ENCODE peak calls at places on chromosomes 12 and 14, in seven cellular contexts. One of them, this sample, is unnamed.

GRCh38 chr12:115916910-115917668 is 360.4 kb downstream of the MED13L start:
- DNase-seq in gastrocnemius medialis: peak
- DNase-seq in dorsolateral prefrontal cortex: peak
- DNase-seq in H1: peak
- DNase-seq in left ventricle myocardium inferior: peak
- DNase-seq in CD8-positive, alpha-beta T cell: peak
- DNase-seq in GM23338: peak
- DNase-seq in this sample: peak

GRCh38 chr12:115998119-115998633 is 279.3 kb downstream of the MED13L start:
- DNase-seq in left ventricle myocardium inferior: no peak
- DNase-seq in GM23338: peak
- DNase-seq in dorsolateral prefrontal cortex: no peak
- DNase-seq in gastrocnemius medialis: no peak
- DNase-seq in H1: peak
- DNase-seq in CD8-positive, alpha-beta T cell: no peak
- DNase-seq in this sample: no peak

GRCh38 chr12:131454418-131455217 is 256.3 kb upstream of the SFSWAP start:
- DNase-seq in left ventricle myocardium inferior: no peak
- DNase-seq in GM23338: peak
- DNase-seq in H1: peak
- DNase-seq in dorsolateral prefrontal cortex: no peak
- DNase-seq in gastrocnemius medialis: no peak
- DNase-seq in CD8-positive, alpha-beta T cell: no peak
- DNase-seq in this sample: peak

GRCh38 chr12:109020750-109021380 is at the start of gene SVOP:
- DNase-seq in dorsolateral prefrontal cortex: peak
- DNase-seq in left ventricle myocardium inferior: peak
- DNase-seq in CD8-positive, alpha-beta T cell: peak
- DNase-seq in gastrocnemius medialis: peak
- DNase-seq in H1: peak
- DNase-seq in GM23338: peak
- DNase-seq in this sample: peak

GRCh38 chr12:4584281-4584680 is 22.3 kb downstream of the DYRK4 start:
- DNase-seq in GM23338: peak
- DNase-seq in CD8-positive, alpha-beta T cell: no peak
- DNase-seq in H1: no peak
- DNase-seq in left ventricle myocardium inferior: no peak
- DNase-seq in dorsolateral prefrontal cortex: no peak
- DNase-seq in gastrocnemius medialis: no peak
- DNase-seq in this sample: peak

GRCh38 chr12:72017054-72017651 is 78.5 kb downstream of the TPH2 start:
- DNase-seq in gastrocnemius medialis: peak
- DNase-seq in GM23338: peak
- DNase-seq in left ventricle myocardium inferior: peak
- DNase-seq in H1: peak
- DNase-seq in dorsolateral prefrontal cortex: peak
- DNase-seq in CD8-positive, alpha-beta T cell: peak
- DNase-seq in this sample: peak

GRCh38 chr14:98131406-98131805 is 1140.6 kb downstream of the BCL11B start:
- DNase-seq in CD8-positive, alpha-beta T cell: no peak
- DNase-seq in GM23338: no peak
- DNase-seq in gastrocnemius medialis: no peak
- DNase-seq in dorsolateral prefrontal cortex: no peak
- DNase-seq in H1: no peak
- DNase-seq in left ventricle myocardium inferior: no peak
- DNase-seq in this sample: no peak

GRCh38 chr12:81412940-81413339 is 335.1 kb downstream of the ACSS3 start:
- DNase-seq in CD8-positive, alpha-beta T cell: no peak
- DNase-seq in left ventricle myocardium inferior: no peak
- DNase-seq in gastrocnemius medialis: no peak
- DNase-seq in GM23338: no peak
- DNase-seq in H1: no peak
- DNase-seq in dorsolateral prefrontal cortex: no peak
- DNase-seq in this sample: no peak

GRCh38 chr12:13452955-13453570 is 256.5 kb downstream of the EMP1 start:
- DNase-seq in dorsolateral prefrontal cortex: no peak
- DNase-seq in left ventricle myocardium inferior: no peak
- DNase-seq in GM23338: no peak
- DNase-seq in CD8-positive, alpha-beta T cell: no peak
- DNase-seq in H1: no peak
- DNase-seq in gastrocnemius medialis: no peak
- DNase-seq in this sample: no peak

GRCh38 chr12:57697076-57697475 is 3.1 kb downstream of the OS9 start:
- DNase-seq in gastrocnemius medialis: no peak
- DNase-seq in left ventricle myocardium inferior: no peak
- DNase-seq in H1: no peak
- DNase-seq in CD8-positive, alpha-beta T cell: no peak
- DNase-seq in dorsolateral prefrontal cortex: no peak
- DNase-seq in GM23338: no peak
- DNase-seq in this sample: no peak

DNA sequence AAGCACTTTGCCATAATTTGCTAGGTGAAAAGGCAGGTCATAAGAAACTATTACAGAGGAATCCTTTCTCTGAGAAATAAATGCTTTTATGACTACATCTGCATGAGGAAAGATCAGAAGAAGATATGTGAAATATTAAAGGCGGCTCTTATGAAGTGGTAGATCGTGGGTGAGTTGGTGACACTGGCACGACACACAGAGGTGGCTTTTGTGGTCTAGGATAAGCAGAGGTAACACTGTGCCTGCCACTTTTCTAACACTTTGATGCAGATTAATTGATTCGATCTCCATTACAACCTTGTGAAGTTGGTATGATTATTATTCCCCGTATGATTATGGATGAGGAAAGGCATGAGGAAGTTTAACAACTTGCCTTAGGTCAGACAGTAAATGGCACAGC is 60.0 kb upstream of the ELK3 start:
- DNase-seq in CD8-positive, alpha-beta T cell: no peak
- DNase-seq in H1: no peak
- DNase-seq in GM23338: no peak
- DNase-seq in gastrocnemius medialis: no peak
- DNase-seq in left ventricle myocardium inferior: no peak
- DNase-seq in dorsolateral prefrontal cortex: no peak
- DNase-seq in this sample: no peak
- H3K4me3 ChIP-seq in CD8-positive, alpha-beta T cell: no peak
- H3K4me3 ChIP-seq in H1: no peak
- H3K4me3 ChIP-seq in GM23338: no peak
- H3K4me3 ChIP-seq in gastrocnemius medialis: no peak
- H3K4me3 ChIP-seq in left ventricle myocardium inferior: no peak
- H3K4me3 ChIP-seq in dorsolateral prefrontal cortex: no peak
- H3K4me3 ChIP-seq in this sample: no peak

DNA sequence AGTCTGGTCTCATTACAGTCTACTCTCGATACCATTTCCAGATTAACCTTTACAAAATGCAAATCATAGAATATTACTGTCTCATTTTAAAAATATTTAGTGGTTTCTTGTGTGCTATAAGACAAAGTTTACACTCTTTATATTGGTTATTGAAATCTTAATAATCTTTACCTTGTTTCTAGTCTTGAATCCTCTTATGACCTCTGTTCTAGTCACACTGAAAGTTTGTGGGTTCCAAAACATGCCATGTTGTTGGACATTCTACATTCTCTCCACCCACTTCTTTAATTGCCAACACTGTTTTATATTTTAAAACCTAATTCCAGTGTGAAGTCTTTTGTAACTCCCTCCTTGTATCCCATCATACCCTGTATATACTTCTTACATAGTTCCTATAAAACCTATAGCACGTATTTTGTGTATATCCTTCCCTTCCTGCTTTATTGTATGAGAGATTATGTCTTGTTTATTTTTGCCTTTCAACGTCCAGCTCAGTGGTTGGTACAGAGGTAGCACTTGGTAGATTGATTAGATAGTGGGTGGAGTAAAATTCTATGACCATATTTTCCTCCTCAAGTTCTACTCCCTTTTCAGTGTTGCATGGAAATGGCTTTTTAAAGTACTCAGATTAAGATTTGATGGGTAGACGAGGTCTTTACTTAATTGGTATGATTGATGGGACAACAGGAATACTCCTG is 347.6 kb downstream of the RAD51B start:
- DNase-seq in CD8-positive, alpha-beta T cell: no peak
- DNase-seq in GM23338: no peak
- DNase-seq in dorsolateral prefrontal cortex: no peak
- DNase-seq in H1: no peak
- DNase-seq in left ventricle myocardium inferior: no peak
- DNase-seq in gastrocnemius medialis: no peak
- DNase-seq in this sample: no peak
- H3K27ac ChIP-seq in CD8-positive, alpha-beta T cell: no peak
- H3K27ac ChIP-seq in GM23338: no peak
- H3K27ac ChIP-seq in dorsolateral prefrontal cortex: no peak
- H3K27ac ChIP-seq in H1: no peak
- H3K27ac ChIP-seq in left ventricle myocardium inferior: no peak
- H3K27ac ChIP-seq in gastrocnemius medialis: no peak
- H3K27ac ChIP-seq in this sample: no peak

GRCh38 chr12:55828357-55828756 is 1.0 kb downstream of the DNAJC14 start:
- DNase-seq in H1: no peak
- DNase-seq in dorsolateral prefrontal cortex: no peak
- DNase-seq in left ventricle myocardium inferior: no peak
- DNase-seq in GM23338: no peak
- DNase-seq in gastrocnemius medialis: no peak
- DNase-seq in CD8-positive, alpha-beta T cell: no peak
- DNase-seq in this sample: no peak
- H3K4me3 ChIP-seq in H1: peak
- H3K4me3 ChIP-seq in dorsolateral prefrontal cortex: peak
- H3K4me3 ChIP-seq in left ventricle myocardium inferior: peak
- H3K4me3 ChIP-seq in GM23338: peak
- H3K4me3 ChIP-seq in gastrocnemius medialis: peak
- H3K4me3 ChIP-seq in CD8-positive, alpha-beta T cell: no peak
- H3K4me3 ChIP-seq in this sample: no peak

DNA sequence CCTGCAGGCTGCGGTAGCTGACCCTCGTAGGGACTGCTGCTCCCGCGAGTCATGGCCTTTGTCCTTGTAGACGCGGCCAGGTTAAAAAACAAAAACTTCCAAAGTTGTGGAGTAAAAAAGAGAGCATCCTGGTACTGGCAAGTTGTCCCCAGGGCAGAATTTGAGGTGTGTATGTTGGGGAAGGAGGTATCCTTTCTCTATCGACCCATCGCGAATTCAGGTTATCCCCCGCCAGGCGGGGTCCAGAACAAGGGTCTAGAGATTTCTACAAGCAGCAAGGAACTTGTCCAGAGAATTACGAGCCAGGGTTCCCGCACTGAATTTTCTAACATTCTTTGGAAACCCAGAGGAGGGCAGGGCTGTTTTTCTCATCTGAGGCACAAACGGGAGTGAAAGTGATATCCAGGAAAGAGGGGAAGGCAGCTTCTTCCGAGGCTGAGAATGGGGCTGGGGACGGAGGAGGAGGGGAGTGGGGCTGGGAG is 16.3 kb downstream of the TBX3 start:
- DNase-seq in gastrocnemius medialis: no peak
- DNase-seq in GM23338: no peak
- DNase-seq in H1: no peak
- DNase-seq in CD8-positive, alpha-beta T cell: no peak
- DNase-seq in left ventricle myocardium inferior: no peak
- DNase-seq in dorsolateral prefrontal cortex: no peak
- DNase-seq in this sample: no peak
- H3K27ac ChIP-seq in gastrocnemius medialis: no peak
- H3K27ac ChIP-seq in GM23338: no peak
- H3K27ac ChIP-seq in H1: no peak
- H3K27ac ChIP-seq in CD8-positive, alpha-beta T cell: no peak
- H3K27ac ChIP-seq in left ventricle myocardium inferior: no peak
- H3K27ac ChIP-seq in dorsolateral prefrontal cortex: no peak
- H3K27ac ChIP-seq in this sample: no peak

DNA sequence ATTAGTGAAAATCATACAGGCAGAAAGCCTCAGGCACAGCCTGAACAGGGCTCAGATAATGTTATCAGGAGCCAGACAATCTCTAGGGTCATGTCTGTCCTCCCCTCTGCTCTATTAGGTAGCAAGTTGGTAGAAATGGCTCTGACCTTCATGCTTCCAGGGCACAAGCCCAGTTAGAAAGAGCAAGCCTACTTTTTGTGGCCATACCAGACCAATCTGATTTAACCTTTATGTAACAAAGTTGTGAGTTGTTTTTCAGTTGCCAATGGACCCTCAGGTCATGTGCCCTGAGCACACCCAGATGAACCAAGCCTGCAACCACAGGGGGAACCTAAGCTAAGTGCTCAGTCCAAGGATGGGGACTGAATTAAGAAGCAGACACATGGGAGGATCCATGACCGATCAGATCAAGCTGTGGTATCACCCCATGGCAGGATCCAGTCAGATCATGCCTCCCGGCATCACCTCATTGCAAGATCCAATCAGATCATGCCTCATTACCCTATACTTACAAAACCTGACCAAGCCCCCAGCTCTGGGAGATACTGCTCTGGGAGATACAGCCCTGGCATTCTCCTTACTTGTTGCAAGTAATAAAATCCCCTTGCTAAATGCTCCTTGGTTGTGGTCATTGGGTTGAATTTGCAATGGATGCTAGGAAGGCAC is 18.8 kb upstream of the HIGD1C start:
- DNase-seq in dorsolateral prefrontal cortex: no peak
- DNase-seq in H1: no peak
- DNase-seq in left ventricle myocardium inferior: no peak
- DNase-seq in gastrocnemius medialis: no peak
- DNase-seq in CD8-positive, alpha-beta T cell: no peak
- DNase-seq in GM23338: no peak
- DNase-seq in this sample: no peak
- H3K4me3 ChIP-seq in dorsolateral prefrontal cortex: no peak
- H3K4me3 ChIP-seq in H1: no peak
- H3K4me3 ChIP-seq in left ventricle myocardium inferior: no peak
- H3K4me3 ChIP-seq in gastrocnemius medialis: no peak
- H3K4me3 ChIP-seq in CD8-positive, alpha-beta T cell: no peak
- H3K4me3 ChIP-seq in GM23338: no peak
- H3K4me3 ChIP-seq in this sample: no peak

GRCh38 chr12:14952295-14952995 is 9.0 kb downstream of the ARHGDIB start:
- DNase-seq in H1: no peak
- DNase-seq in GM23338: no peak
- DNase-seq in dorsolateral prefrontal cortex: no peak
- DNase-seq in gastrocnemius medialis: no peak
- DNase-seq in left ventricle myocardium inferior: no peak
- DNase-seq in CD8-positive, alpha-beta T cell: peak
- DNase-seq in this sample: no peak
- H3K27ac ChIP-seq in H1: no peak
- H3K27ac ChIP-seq in GM23338: no peak
- H3K27ac ChIP-seq in dorsolateral prefrontal cortex: no peak
- H3K27ac ChIP-seq in gastrocnemius medialis: peak
- H3K27ac ChIP-seq in left ventricle myocardium inferior: peak
- H3K27ac ChIP-seq in CD8-positive, alpha-beta T cell: peak
- H3K27ac ChIP-seq in this sample: peak

DNA sequence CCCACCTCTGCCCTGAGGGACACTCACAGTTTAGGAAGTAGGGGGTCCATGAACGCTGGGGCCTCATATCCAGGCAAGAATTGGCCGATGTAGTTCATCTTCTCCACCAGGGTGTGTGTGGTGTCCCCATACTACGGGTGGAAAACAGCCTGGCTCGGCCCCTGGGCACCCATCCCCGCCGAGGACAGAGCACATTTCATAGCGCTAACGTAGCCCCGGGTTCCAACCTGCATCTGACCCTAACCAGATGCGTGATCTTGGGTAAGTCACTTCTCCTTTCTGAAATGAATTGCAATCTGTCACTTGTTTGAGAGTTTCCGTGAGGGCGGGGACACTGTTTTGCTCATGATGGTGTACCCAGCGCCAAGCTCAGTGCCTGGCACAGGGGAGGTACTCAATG is 9.0 kb downstream of the HPD start:
- DNase-seq in dorsolateral prefrontal cortex: no peak
- DNase-seq in GM23338: peak
- DNase-seq in H1: no peak
- DNase-seq in gastrocnemius medialis: no peak
- DNase-seq in left ventricle myocardium inferior: no peak
- DNase-seq in CD8-positive, alpha-beta T cell: no peak
- DNase-seq in this sample: no peak
- H3K4me3 ChIP-seq in dorsolateral prefrontal cortex: no peak
- H3K4me3 ChIP-seq in GM23338: no peak
- H3K4me3 ChIP-seq in H1: no peak
- H3K4me3 ChIP-seq in gastrocnemius medialis: no peak
- H3K4me3 ChIP-seq in left ventricle myocardium inferior: no peak
- H3K4me3 ChIP-seq in CD8-positive, alpha-beta T cell: no peak
- H3K4me3 ChIP-seq in this sample: no peak

GRCh38 chr12:111791507-111791906 is 24.8 kb downstream of the ALDH2 start:
- DNase-seq in CD8-positive, alpha-beta T cell: no peak
- DNase-seq in left ventricle myocardium inferior: no peak
- DNase-seq in gastrocnemius medialis: no peak
- DNase-seq in dorsolateral prefrontal cortex: no peak
- DNase-seq in GM23338: no peak
- DNase-seq in H1: no peak
- DNase-seq in this sample: peak
- H3K27ac ChIP-seq in CD8-positive, alpha-beta T cell: no peak
- H3K27ac ChIP-seq in left ventricle myocardium inferior: peak
- H3K27ac ChIP-seq in gastrocnemius medialis: peak
- H3K27ac ChIP-seq in dorsolateral prefrontal cortex: no peak
- H3K27ac ChIP-seq in GM23338: no peak
- H3K27ac ChIP-seq in H1: no peak
- H3K27ac ChIP-seq in this sample: peak